ENCODE peak calls at places on chromosome 9, in seven cellular contexts. X, M, L, G, F, I and R are unnamed samples.
A peak's percentile ranks its signal among the peaks of the same experiment; 100 is the strongest.

GRCh38 chr9:119963798-119964372 is 594.6 kb upstream of the BRINP1 start:
- DNase-seq in G (peak; percentile 94), X (peak; percentile 75), L (no peak), M (no peak), F (peak; percentile 92), I (peak; percentile 52), R (peak; percentile 82)

GRCh38 chr9:130432362-130432761 is 12.4 kb upstream of the ASS1 start:
- DNase-seq in L (no peak), F (no peak), I (no peak), M (no peak), G (no peak), X (no peak), R (no peak)

GRCh38 chr9:6899274-6899673 is 141.5 kb downstream of the KDM4C start:
- DNase-seq in M (no peak), X (no peak), G (no peak), I (no peak), L (no peak), F (no peak), R (no peak)

GRCh38 chr9:113963017-113963620 is 87.0 kb downstream of the ZNF618 start:
- DNase-seq in I (no peak), X (peak; percentile 52), M (no peak), G (no peak), F (no peak), L (no peak), R (peak; percentile 37)

GRCh38 chr9:115234094-115234493 is 116.1 kb upstream of the TNC start:
- DNase-seq in F (peak; percentile 94), M (no peak), X (peak; percentile 84), G (peak; percentile 71), I (peak; percentile 85), L (no peak), R (peak; percentile 95)

GRCh38 chr9:92737611-92738299 is 26.9 kb downstream of the BICD2 start:
- DNase-seq in M (peak; percentile 54), G (no peak), F (no peak), I (no peak), X (no peak), L (no peak), R (no peak)

GRCh38 chr9:129619787-129620668 is 873 bp downstream of the C9orf50 start:
- DNase-seq in X (no peak), F (no peak), M (no peak), G (no peak), I (no peak), L (no peak), R (peak; percentile 69)

GRCh38 chr9:27094640-27095039 is 14.4 kb upstream of the TEK start:
- DNase-seq in X (peak; percentile 93), F (no peak), G (peak; percentile 38), L (no peak), M (no peak), I (no peak), R (peak; percentile 22)

GRCh38 chr9:35510745-35511428 is 21.0 kb downstream of the RUSC2 start:
- DNase-seq in M (peak; percentile 95), L (no peak), G (peak; percentile 98), X (peak; percentile 89), I (peak; percentile 90), F (peak; percentile 96), R (peak; percentile 96)

GRCh38 chr9:89519393-89519805 is 21.5 kb upstream of the SEMA4D start:
- DNase-seq in I (peak; percentile 98), G (no peak), L (no peak), X (peak; percentile 36), F (no peak), M (no peak), R (no peak)

GRCh38 chr9:120985759-120986353 is 59.3 kb upstream of the TRAF1 start:
- DNase-seq in G (peak; percentile 43), M (no peak), F (peak; percentile 26), L (no peak), X (peak; percentile 53), I (peak; percentile 57), R (peak; percentile 28)

GRCh38 chr9:93942176-93942575 is 13.0 kb downstream of the BARX1 start:
- DNase-seq in I (no peak), M (no peak), F (no peak), X (no peak), L (no peak), G (no peak), R (no peak)

GRCh38 chr9:125172351-125172750 is 17.3 kb downstream of the PPP6C start:
- DNase-seq in L (no peak), X (no peak), I (no peak), F (peak; percentile 44), M (no peak), G (no peak), R (no peak)

GRCh38 chr9:33782395-33783152 is 12.8 kb upstream of the PRSS3 start:
- DNase-seq in G (peak; percentile 37), F (no peak), M (no peak), I (no peak), X (no peak), L (no peak), R (peak; percentile 57)

GRCh38 chr9:95083086-95083768 is 234.3 kb downstream of the FANCC start:
- DNase-seq in I (no peak), M (peak; percentile 55), L (no peak), G (no peak), F (no peak), X (no peak), R (no peak)

GRCh38 chr9:94973491-94973941 is 247.0 kb downstream of the AOPEP start:
- DNase-seq in G (peak; percentile 33), L (no peak), I (no peak), F (no peak), X (peak; percentile 64), M (no peak), R (peak; percentile 70)

GRCh38 chr9:93303258-93303771 is 119.4 kb downstream of the WNK2 start:
- DNase-seq in X (no peak), G (no peak), M (peak; percentile 50), I (no peak), L (no peak), F (no peak), R (no peak)

GRCh38 chr9:72362118-72362531 is 2.9 kb downstream of the ZFAND5 start:
- DNase-seq in F (no peak), L (no peak), X (no peak), I (no peak), M (no peak), G (no peak), R (no peak)

GRCh38 chr9:124180557-124180956 is 77.2 kb upstream of the NEK6 start:
- DNase-seq in G (no peak), X (no peak), I (no peak), L (no peak), F (peak; percentile 6), M (peak; percentile 70), R (peak; percentile 75)

GRCh38 chr9:120909904-120910303 is 16.7 kb downstream of the TRAF1 start:
- DNase-seq in I (no peak), L (no peak), M (no peak), F (no peak), X (no peak), G (no peak), R (no peak)

GRCh38 chr9:110886832-110887231 is 151.4 kb downstream of the LPAR1 start:
- DNase-seq in L (no peak), G (no peak), M (no peak), I (no peak), F (no peak), X (no peak), R (no peak)

GRCh38 chr9:79857188-79857587 is 285.4 kb downstream of the TLE4 start:
- DNase-seq in M (no peak), L (no peak), G (no peak), I (no peak), F (no peak), X (no peak), R (no peak)

GRCh38 chr9:36827593-36827992 is 206.5 kb downstream of the PAX5 start:
- DNase-seq in F (no peak), G (no peak), X (no peak), L (no peak), I (no peak), M (no peak), R (no peak)

GRCh38 chr9:36825179-36825578 is 208.9 kb downstream of the PAX5 start:
- DNase-seq in I (no peak), X (no peak), L (no peak), F (no peak), M (no peak), G (no peak), R (no peak)

GRCh38 chr9:36826581-36826980 is 207.5 kb downstream of the PAX5 start:
- DNase-seq in X (no peak), G (no peak), M (no peak), I (no peak), L (no peak), F (no peak), R (no peak)

GRCh38 chr9:36831381-36832231 is 202.5 kb downstream of the PAX5 start:
- DNase-seq in M (peak; percentile 25), G (no peak), F (no peak), I (no peak), L (no peak), X (no peak), R (no peak)

GRCh38 chr9:36828574-36829141 is 205.4 kb downstream of the PAX5 start:
- DNase-seq in F (no peak), G (no peak), L (no peak), I (no peak), M (no peak), X (no peak), R (no peak)
- H3K4me3 ChIP-seq in F (no peak overlapping the region), G (no peak overlapping the region), L (no peak overlapping the region), I (no peak overlapping the region), M (no peak overlapping the region), X (no peak overlapping the region), R (no peak overlapping the region)

DNA sequence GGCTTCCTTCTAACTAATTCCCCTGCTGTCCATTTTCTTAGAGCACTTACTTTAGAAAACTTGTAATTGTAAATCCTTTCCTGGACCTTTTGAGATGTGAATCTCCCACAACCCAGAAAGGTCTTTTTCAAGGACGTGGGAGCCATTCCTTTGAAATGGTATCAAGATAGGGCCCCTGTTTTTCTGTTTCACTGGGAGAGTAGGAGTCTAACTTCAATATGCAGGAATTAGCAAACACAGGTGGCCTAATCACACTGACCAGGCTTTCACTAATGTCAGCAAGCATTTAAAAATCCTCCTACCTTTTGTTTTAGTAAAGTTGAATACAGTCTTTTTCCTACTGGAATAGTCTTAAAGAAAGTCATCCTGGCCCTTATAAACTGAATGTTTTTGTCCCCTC is 558.3 kb downstream of the PTPRD start:
- DNase-seq in G (no peak), I (no peak), L (no peak), F (no peak), M (no peak), X (no peak), R (no peak)
- TF ChIP-seq CTCF in G (no peak), I (no peak), L (no peak), F (no peak), M (no peak), X (no peak), R (no peak)

GRCh38 chr9:134371731-134372130 is 45.5 kb downstream of the RXRA start:
- DNase-seq in X (no peak), M (peak; percentile 86), G (no peak), F (no peak), I (no peak), L (no peak), R (no peak)
- H3K4me3 ChIP-seq in X (no peak overlapping the region), M (no peak overlapping the region), G (no peak overlapping the region), F (no peak overlapping the region), I (no peak overlapping the region), L (no peak overlapping the region), R (no peak overlapping the region)

DNA sequence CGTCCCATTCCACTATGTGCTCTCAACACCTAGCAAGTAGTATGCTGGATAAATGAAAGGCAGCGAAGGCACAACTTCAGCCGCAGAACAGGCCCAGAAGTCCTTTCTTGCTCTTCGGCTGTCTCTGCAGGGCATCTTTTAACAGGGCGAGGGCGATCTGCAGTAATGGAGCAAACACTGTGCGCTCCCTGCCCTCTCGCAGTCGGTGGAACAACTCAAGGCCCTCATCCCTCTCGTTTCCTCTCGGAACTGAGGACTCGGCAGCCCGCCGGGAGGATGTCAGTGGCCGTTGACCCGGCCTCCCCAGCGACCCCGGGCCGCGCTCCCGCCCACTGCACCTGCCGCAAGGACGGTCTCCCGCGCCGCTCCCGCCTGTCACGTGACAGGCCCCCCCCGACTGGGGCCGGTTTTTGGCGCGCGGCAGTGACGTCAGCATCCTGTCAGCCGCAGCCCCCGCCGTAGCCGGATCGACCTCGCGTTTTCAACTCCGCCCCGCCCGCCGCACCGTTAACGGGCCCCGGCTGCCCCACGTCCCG is 1.1 kb downstream of the ZNF367 start:
- DNase-seq in X (peak; percentile 66), F (no peak), G (no peak), L (peak; percentile 93), I (peak; percentile 64), M (peak; percentile 93), R (peak; percentile 75)
- TF ChIP-seq CTCF in X (peak; percentile 27), F (no peak), G (peak; percentile 16), L (no peak), I (no peak), M (peak; percentile 8), R (no peak)